ENCODE peak calls at places on chromosomes 7 and 10, in six cellular contexts. Q is stimulated activated CD8-positive, alpha-beta memory T cell treated with anti-CD3 and anti-CD28 coated beads, Interleukin-15, amount 100 ng/mL, for 24 hours; N is stimulated activated naive CD4-positive, alpha-beta T cell; C is osteocyte; O is retina; K is OCI-M1. G is an unnamed sample.

GRCh38 chr10:17292375-17292774 is 64.3 kb downstream of the VIM start:
- DNase-seq in N (no peak), K (no peak), C (no peak), O (no peak), Q (no peak), G (no peak)

GRCh38 chr10:102775973-102776669 is 32.4 kb downstream of the WBP1L start:
- DNase-seq in N (peak), O (peak), Q (no peak), C (no peak), K (peak), G (peak)

GRCh38 chr10:20503186-20503585 is 393.9 kb downstream of the NEBL start:
- DNase-seq in K (no peak), O (no peak), N (no peak), C (no peak), Q (no peak), G (no peak)

GRCh38 chr7:51455513-51455912 is 138.9 kb upstream of the COBL start:
- DNase-seq in Q (no peak), C (no peak), N (no peak), O (peak), K (no peak), G (no peak)

GRCh38 chr10:63071145-63071544 is 62.0 kb upstream of the NRBF2 start:
- DNase-seq in N (no peak), O (no peak), K (no peak), Q (no peak), C (no peak), G (no peak)

GRCh38 chr10:123145542-123146012 is 2.4 kb upstream of the HMX2 start:
- DNase-seq in O (no peak), K (no peak), N (no peak), C (no peak), Q (no peak), G (no peak)

GRCh38 chr10:72796538-72796937 is 97.0 kb upstream of the OIT3 start:
- DNase-seq in C (no peak), N (no peak), K (no peak), O (no peak), Q (no peak), G (no peak)

GRCh38 chr10:97718659-97719142 is 5.2 kb downstream of the MARVELD1 start:
- DNase-seq in N (no peak), K (no peak), Q (no peak), C (no peak), O (peak), G (no peak)

GRCh38 chr7:76408121-76408560 is 1.4 kb downstream of the SSC4D start:
- DNase-seq in K (no peak), C (no peak), Q (no peak), O (no peak), N (no peak), G (no peak)

GRCh38 chr7:19181634-19182033 is 36.4 kb upstream of the FERD3L start:
- DNase-seq in Q (no peak), C (no peak), N (no peak), K (no peak), O (no peak), G (no peak)

GRCh38 chr7:105830405-105831218 is 45.8 kb downstream of the ATXN7L1 start:
- DNase-seq in O (no peak), C (no peak), N (no peak), Q (no peak), K (no peak), G (no peak)